ENCODE peak calls at places on chromosomes 16 and 17, in six cellular contexts. T is H1, K is NT2/D1, G is GM12878, Q is HCT116, U is SK-N-SH. J is an unnamed sample.
A peak's percentile ranks its signal among the peaks of the same experiment; 100 is the strongest.

GRCh38 chr17:79671387-79671752 is 59.4 kb upstream of the ENPP7 start:
- DNase-seq in T (no peak), K (no peak), G (no peak), Q (no peak), U (no peak), J (no peak)

GRCh38 chr16:56101480-56101879 is 89.8 kb upstream of the GNAO1 start:
- DNase-seq in T (no peak), K (no peak), G (no peak), Q (no peak), U (peak; percentile 12), J (no peak)

GRCh38 chr16:53829186-53829747 is 125.3 kb downstream of the FTO start:
- DNase-seq in T (no peak), K (no peak), G (no peak), Q (no peak), U (no peak), J (no peak)

GRCh38 chr17:4559139-4559791 is 1.1 kb downstream of the GGT6 start:
- DNase-seq in T (no peak), K (no peak), G (no peak), Q (no peak), U (no peak), J (no peak)

GRCh38 chr16:84896847-84897246 is 77.1 kb downstream of the CRISPLD2 start:
- DNase-seq in T (no peak), K (no peak), G (no peak), Q (no peak), U (no peak), J (no peak)

GRCh38 chr17:34658796-34659195 is 79.4 kb downstream of the TMEM132E start:
- DNase-seq in T (no peak), K (no peak), G (no peak), Q (no peak), U (no peak), J (no peak)

GRCh38 chr16:56288019-56288418 is 96.7 kb downstream of the GNAO1 start:
- DNase-seq in T (no peak), K (no peak), G (no peak), Q (no peak), U (no peak), J (no peak)

GRCh38 chr16:71216714-71217113 is 13.8 kb downstream of the HYDIN start:
- DNase-seq in T (no peak), K (no peak), G (no peak), Q (no peak), U (no peak), J (no peak)

GRCh38 chr17:34730816-34731215 is 151.4 kb downstream of the TMEM132E start:
- DNase-seq in T (no peak), K (no peak), G (no peak), Q (no peak), U (no peak), J (no peak)

GRCh38 chr17:53032861-53033271 is 789.9 kb upstream of the KIF2B start:
- DNase-seq in T (peak; percentile 66), K (peak; percentile 84), G (no peak), Q (peak; percentile 4), U (peak; percentile 21), J (peak; percentile 71)

GRCh38 chr17:48542114-48542955 is 2.6 kb downstream of the HOXB2 start:
- DNase-seq in T (no peak), K (no peak), G (no peak), Q (no peak), U (no peak), J (no peak)

GRCh38 chr17:74749262-74750038 is 1.0 kb downstream of the NHERF1 start:
- DNase-seq in T (no peak), K (no peak), G (no peak), Q (no peak), U (peak; percentile 74), J (no peak)

GRCh38 chr16:21203155-21203797 is 8.1 kb downstream of the ZP2 start:
- DNase-seq in T (no peak), K (no peak), G (no peak), Q (no peak), U (peak; percentile 24), J (no peak)

GRCh38 chr17:31492206-31492605 is 100.7 kb downstream of the RAB11FIP4 start:
- DNase-seq in T (no peak), K (no peak), G (no peak), Q (no peak), U (no peak), J (no peak)

GRCh38 chr17:56699186-56699895 is 105.8 kb downstream of the NOG start:
- DNase-seq in T (peak; percentile 78), K (peak; percentile 93), G (no peak), Q (peak; percentile 98), U (peak; percentile 38), J (no peak)

GRCh38 chr16:84794626-84795025 is 25.2 kb upstream of the CRISPLD2 start:
- DNase-seq in T (no peak), K (no peak), G (no peak), Q (no peak), U (no peak), J (no peak)

GRCh38 chr17:32222621-32223020 is 43.0 kb upstream of the RHBDL3 start:
- DNase-seq in T (no peak), K (no peak), G (no peak), Q (no peak), U (no peak), J (no peak)

GRCh38 chr16:80144191-80144590 is 396.6 kb upstream of the DYNLRB2 start:
- DNase-seq in T (no peak), K (no peak), G (peak; percentile 72), Q (no peak), U (no peak), J (no peak)

GRCh38 chr16:73326221-73326620 is 278.3 kb upstream of the ZFHX3 start:
- DNase-seq in T (no peak), K (no peak), G (no peak), Q (no peak), U (no peak), J (no peak)

GRCh38 chr16:73321942-73322341 is 274.0 kb upstream of the ZFHX3 start:
- DNase-seq in T (no peak), K (no peak), G (no peak), Q (no peak), U (no peak), J (no peak)

GRCh38 chr16:73319747-73320146 is 271.8 kb upstream of the ZFHX3 start:
- DNase-seq in T (no peak), K (no peak), G (no peak), Q (no peak), U (peak; percentile 27), J (no peak)

GRCh38 chr16:73326770-73327470 is 279.0 kb upstream of the ZFHX3 start:
- DNase-seq in T (no peak), K (no peak), G (no peak), Q (no peak), U (no peak), J (peak; percentile 32)

GRCh38 chr16:73323880-73324279 is 276.0 kb upstream of the ZFHX3 start:
- DNase-seq in T (no peak), K (no peak), G (no peak), Q (no peak), U (no peak), J (no peak)
- TF ChIP-seq YY1 in T (no peak), K (no peak), G (no peak), Q (no peak), U (no peak), J (no peak)

GRCh38 chr17:39573447-39574298 is 34.0 kb downstream of the NEUROD2 start:
- DNase-seq in T (no peak), K (no peak), G (no peak), Q (peak; percentile 27), U (peak; percentile 96), J (peak; percentile 20)
- TF ChIP-seq YY1 in T (peak; percentile 34), K (no peak), G (peak; percentile 34), Q (peak; percentile 8), U (peak; percentile 49), J (peak; percentile 61)

GRCh38 chr17:51607512-51607911 is 347.2 kb downstream of the UTP18 start:
- DNase-seq in T (no peak), K (no peak), G (no peak), Q (no peak), U (no peak), J (no peak)

GRCh38 chr17:51604299-51605020 is 344.1 kb downstream of the UTP18 start:
- DNase-seq in T (no peak), K (no peak), G (no peak), Q (no peak), U (no peak), J (no peak)

GRCh38 chr17:51598824-51599223 is 338.5 kb downstream of the UTP18 start:
- DNase-seq in T (peak; percentile 13), K (peak; percentile 48), G (no peak), Q (no peak), U (no peak), J (no peak)

GRCh38 chr17:51597340-51597739 is 337.0 kb downstream of the UTP18 start:
- DNase-seq in T (no peak), K (no peak), G (no peak), Q (no peak), U (no peak), J (no peak)

GRCh38 chr17:51601622-51602261 is 341.4 kb downstream of the UTP18 start:
- DNase-seq in T (no peak), K (no peak), G (no peak), Q (no peak), U (no peak), J (no peak)
- TF ChIP-seq YY1 in T (no peak), K (no peak), G (no peak), Q (no peak), U (no peak), J (no peak)

GRCh38 chr17:38702166-38702899 is 2.7 kb upstream of the MLLT6 start:
- DNase-seq in T (no peak), K (no peak), G (no peak), Q (peak; percentile 73), U (peak; percentile 94), J (peak; percentile 86)
- TF ChIP-seq YY1 in T (no peak), K (no peak), G (peak; percentile 50), Q (no peak), U (no peak), J (peak; percentile 64)

J was measured in HepG2.